ENCODE peak calls at places on chromosomes 2 and 18, in nine cellular contexts. One of them, this sample, is unnamed.

GRCh38 chr2:239393941-239394340 is 6.9 kb downstream of the HDAC4 start:
- DNase-seq in activated T-cell treated with anti-CD3 and anti-CD28 coated beads for 1 hour: no peak
- DNase-seq in HT1080: no peak
- DNase-seq in stimulated activated CD4-positive, alpha-beta T cell treated with anti-CD3 and anti-CD28 coated beads, Interleukin-12 subunit alpha, Interleukin-12 subunit beta, amount 100 ng/mL, for 4 hours: no peak
- DNase-seq in LoVo: no peak
- DNase-seq in NCI-H82: no peak
- DNase-seq in A172: no peak
- DNase-seq in tibial nerve: no peak
- DNase-seq in stimulated activated CD8-positive, alpha-beta memory T cell treated with anti-CD3 and anti-CD28 coated beads, Interleukin-15, amount 100 ng/mL, for 4 hours: no peak
- DNase-seq in this sample: no peak

GRCh38 chr2:70716131-70716766 is 51.8 kb downstream of the ADD2 start:
- DNase-seq in activated T-cell treated with anti-CD3 and anti-CD28 coated beads for 1 hour: no peak
- DNase-seq in HT1080: no peak
- DNase-seq in stimulated activated CD4-positive, alpha-beta T cell treated with anti-CD3 and anti-CD28 coated beads, Interleukin-12 subunit alpha, Interleukin-12 subunit beta, amount 100 ng/mL, for 4 hours: no peak
- DNase-seq in LoVo: no peak
- DNase-seq in NCI-H82: no peak
- DNase-seq in A172: no peak
- DNase-seq in tibial nerve: no peak
- DNase-seq in stimulated activated CD8-positive, alpha-beta memory T cell treated with anti-CD3 and anti-CD28 coated beads, Interleukin-15, amount 100 ng/mL, for 4 hours: no peak
- DNase-seq in this sample: no peak

GRCh38 chr2:36670881-36671595 is 25.5 kb upstream of the VIT start:
- DNase-seq in activated T-cell treated with anti-CD3 and anti-CD28 coated beads for 1 hour: no peak
- DNase-seq in HT1080: peak; percentile 24
- DNase-seq in stimulated activated CD4-positive, alpha-beta T cell treated with anti-CD3 and anti-CD28 coated beads, Interleukin-12 subunit alpha, Interleukin-12 subunit beta, amount 100 ng/mL, for 4 hours: no peak
- DNase-seq in LoVo: no peak
- DNase-seq in NCI-H82: no peak
- DNase-seq in A172: no peak
- DNase-seq in tibial nerve: no peak
- DNase-seq in stimulated activated CD8-positive, alpha-beta memory T cell treated with anti-CD3 and anti-CD28 coated beads, Interleukin-15, amount 100 ng/mL, for 4 hours: no peak
- DNase-seq in this sample: no peak

GRCh38 chr2:27907547-27907946 is 17.0 kb downstream of the BABAM2 start:
- DNase-seq in activated T-cell treated with anti-CD3 and anti-CD28 coated beads for 1 hour: no peak
- DNase-seq in HT1080: no peak
- DNase-seq in stimulated activated CD4-positive, alpha-beta T cell treated with anti-CD3 and anti-CD28 coated beads, Interleukin-12 subunit alpha, Interleukin-12 subunit beta, amount 100 ng/mL, for 4 hours: no peak
- DNase-seq in LoVo: no peak
- DNase-seq in NCI-H82: no peak
- DNase-seq in A172: no peak
- DNase-seq in tibial nerve: no peak
- DNase-seq in stimulated activated CD8-positive, alpha-beta memory T cell treated with anti-CD3 and anti-CD28 coated beads, Interleukin-15, amount 100 ng/mL, for 4 hours: no peak
- DNase-seq in this sample: no peak

GRCh38 chr2:112055833-112056625 is 960 bp downstream of the TMEM87B start:
- DNase-seq in activated T-cell treated with anti-CD3 and anti-CD28 coated beads for 1 hour: peak; percentile 11
- DNase-seq in HT1080: peak; percentile 91
- DNase-seq in stimulated activated CD4-positive, alpha-beta T cell treated with anti-CD3 and anti-CD28 coated beads, Interleukin-12 subunit alpha, Interleukin-12 subunit beta, amount 100 ng/mL, for 4 hours: peak; percentile 4
- DNase-seq in LoVo: peak; percentile 53
- DNase-seq in NCI-H82: peak; percentile 62
- DNase-seq in A172: peak; percentile 88
- DNase-seq in tibial nerve: no peak
- DNase-seq in stimulated activated CD8-positive, alpha-beta memory T cell treated with anti-CD3 and anti-CD28 coated beads, Interleukin-15, amount 100 ng/mL, for 4 hours: no peak
- DNase-seq in this sample: peak; percentile 50

GRCh38 chr18:13437801-13438506 is 219.4 kb downstream of the LDLRAD4 start:
- DNase-seq in activated T-cell treated with anti-CD3 and anti-CD28 coated beads for 1 hour: peak; percentile 30
- DNase-seq in HT1080: no peak
- DNase-seq in stimulated activated CD4-positive, alpha-beta T cell treated with anti-CD3 and anti-CD28 coated beads, Interleukin-12 subunit alpha, Interleukin-12 subunit beta, amount 100 ng/mL, for 4 hours: peak; percentile 38
- DNase-seq in LoVo: no peak
- DNase-seq in NCI-H82: no peak
- DNase-seq in A172: no peak
- DNase-seq in tibial nerve: no peak
- DNase-seq in stimulated activated CD8-positive, alpha-beta memory T cell treated with anti-CD3 and anti-CD28 coated beads, Interleukin-15, amount 100 ng/mL, for 4 hours: peak; percentile 19
- DNase-seq in this sample: no peak

GRCh38 chr18:22439447-22439846 is 21.7 kb upstream of the CTAGE1 start:
- DNase-seq in activated T-cell treated with anti-CD3 and anti-CD28 coated beads for 1 hour: no peak
- DNase-seq in HT1080: peak; percentile 47
- DNase-seq in stimulated activated CD4-positive, alpha-beta T cell treated with anti-CD3 and anti-CD28 coated beads, Interleukin-12 subunit alpha, Interleukin-12 subunit beta, amount 100 ng/mL, for 4 hours: no peak
- DNase-seq in LoVo: no peak
- DNase-seq in NCI-H82: no peak
- DNase-seq in A172: peak; percentile 38
- DNase-seq in tibial nerve: no peak
- DNase-seq in stimulated activated CD8-positive, alpha-beta memory T cell treated with anti-CD3 and anti-CD28 coated beads, Interleukin-15, amount 100 ng/mL, for 4 hours: no peak
- DNase-seq in this sample: no peak

GRCh38 chr2:26284132-26284531 is 39.4 kb downstream of the HADHB start:
- DNase-seq in activated T-cell treated with anti-CD3 and anti-CD28 coated beads for 1 hour: no peak
- DNase-seq in HT1080: peak; percentile 27
- DNase-seq in stimulated activated CD4-positive, alpha-beta T cell treated with anti-CD3 and anti-CD28 coated beads, Interleukin-12 subunit alpha, Interleukin-12 subunit beta, amount 100 ng/mL, for 4 hours: no peak
- DNase-seq in LoVo: peak; percentile 28
- DNase-seq in NCI-H82: no peak
- DNase-seq in A172: peak; percentile 53
- DNase-seq in tibial nerve: no peak
- DNase-seq in stimulated activated CD8-positive, alpha-beta memory T cell treated with anti-CD3 and anti-CD28 coated beads, Interleukin-15, amount 100 ng/mL, for 4 hours: no peak
- DNase-seq in this sample: no peak

GRCh38 chr2:198326431-198326830 is 522.0 kb downstream of the PLCL1 start:
- DNase-seq in activated T-cell treated with anti-CD3 and anti-CD28 coated beads for 1 hour: no peak
- DNase-seq in HT1080: peak; percentile 80
- DNase-seq in stimulated activated CD4-positive, alpha-beta T cell treated with anti-CD3 and anti-CD28 coated beads, Interleukin-12 subunit alpha, Interleukin-12 subunit beta, amount 100 ng/mL, for 4 hours: no peak
- DNase-seq in LoVo: peak; percentile 47
- DNase-seq in NCI-H82: no peak
- DNase-seq in A172: peak; percentile 47
- DNase-seq in tibial nerve: no peak
- DNase-seq in stimulated activated CD8-positive, alpha-beta memory T cell treated with anti-CD3 and anti-CD28 coated beads, Interleukin-15, amount 100 ng/mL, for 4 hours: no peak
- DNase-seq in this sample: no peak

This sample was measured in heart right ventricle.